ENCODE peak calls at places on chromosomes 3 and 15, in seven cellular contexts. X is A673; W is central memory CD4-positive, alpha-beta T cell; K is heart left ventricle; C is BJ; U is AG04449; T is ACHN. H is an unnamed sample.

GRCh38 chr3:25904248-25904647 is 114.4 kb downstream of the OXSM start:
- DNase-seq in X (peak), W (no peak), K (no peak), C (no peak), U (no peak), T (no peak), H (peak)

GRCh38 chr15:72068826-72069225 is 49.1 kb downstream of the MYO9A start:
- DNase-seq in X (no peak), W (no peak), K (no peak), C (no peak), U (no peak), T (no peak), H (no peak)

GRCh38 chr3:120795017-120795648 is 52.6 kb downstream of the GTF2E1 start:
- DNase-seq in X (peak), W (peak), K (peak), C (no peak), U (no peak), T (peak), H (peak)

GRCh38 chr15:66907826-66908502 is 157.4 kb upstream of the SMAD3 start:
- DNase-seq in X (no peak), W (no peak), K (peak), C (no peak), U (no peak), T (no peak), H (peak)

GRCh38 chr3:14806641-14807263 is 12.0 kb upstream of the FGD5 start:
- DNase-seq in X (no peak), W (no peak), K (no peak), C (no peak), U (no peak), T (peak), H (no peak)

GRCh38 chr3:27758083-27758482 is 36.0 kb upstream of the EOMES start:
- DNase-seq in X (no peak), W (no peak), K (no peak), C (peak), U (peak), T (peak), H (no peak)

GRCh38 chr3:28853830-28854229 is 427.0 kb upstream of the RBMS3 start:
- DNase-seq in X (peak), W (no peak), K (no peak), C (no peak), U (no peak), T (peak), H (no peak)

GRCh38 chr3:15367059-15367458 is 34.7 kb upstream of the SH3BP5 start:
- DNase-seq in X (no peak), W (no peak), K (no peak), C (no peak), U (no peak), T (no peak), H (no peak)

GRCh38 chr3:6644070-6644929 is 216.6 kb upstream of the GRM7 start:
- DNase-seq in X (no peak), W (no peak), K (no peak), C (no peak), U (no peak), T (no peak), H (no peak)

GRCh38 chr3:46097691-46098241 is 70.5 kb upstream of the XCR1 start:
- DNase-seq in X (no peak), W (no peak), K (no peak), C (no peak), U (no peak), T (no peak), H (no peak)

GRCh38 chr15:68234060-68234459 is 4.5 kb upstream of the CLN6 start:
- DNase-seq in X (no peak), W (no peak), K (no peak), C (no peak), U (no peak), T (no peak), H (no peak)

GRCh38 chr3:150227839-150228238 is 180.3 kb upstream of the TSC22D2 start:
- DNase-seq in X (peak), W (no peak), K (peak), C (no peak), U (no peak), T (peak), H (peak)

GRCh38 chr3:39260957-39261356 is 18.9 kb downstream of the CX3CR1 start:
- DNase-seq in X (peak), W (peak), K (peak), C (peak), U (peak), T (peak), H (peak)

GRCh38 chr3:160027541-160028195 is 39.0 kb downstream of the IL12A start:
- DNase-seq in X (no peak), W (no peak), K (no peak), C (peak), U (peak), T (no peak), H (no peak)

GRCh38 chr3:140276698-140277097 is 341.7 kb downstream of the CLSTN2 start:
- DNase-seq in X (peak), W (no peak), K (no peak), C (no peak), U (no peak), T (peak), H (peak)

GRCh38 chr3:144109944-144110343 is 138.3 kb downstream of the DIPK2A start:
- DNase-seq in X (no peak), W (no peak), K (no peak), C (no peak), U (no peak), T (no peak), H (peak)

GRCh38 chr3:53046171-53047170 is 598 bp upstream of the SFMBT1 start:
- DNase-seq in X (peak), W (peak), K (peak), C (no peak), U (no peak), T (peak), H (peak)

GRCh38 chr3:20511863-20512262 is 325.9 kb upstream of the SGO1 start:
- DNase-seq in X (peak), W (no peak), K (no peak), C (peak), U (peak), T (peak), H (peak)

GRCh38 chr3:147939425-147940196 is 530.4 kb downstream of the ZIC1 start:
- DNase-seq in X (no peak), W (no peak), K (no peak), C (no peak), U (no peak), T (no peak), H (peak)